ENCODE peak calls at places on chromosomes 3 and 15, in six cellular contexts. One of them, this sample, is unnamed.
A peak's percentile ranks its signal among the peaks of the same experiment; 100 is the strongest.

GRCh38 chr3:132180337-132180791 is 136.8 kb upstream of the ACP3 start:
- DNase-seq in prostate gland: peak; percentile 74
- DNase-seq in lung: no peak
- DNase-seq in left ventricle myocardium inferior: no peak
- DNase-seq in DND-41: peak; percentile 4
- DNase-seq in Peyer's patch: no peak
- DNase-seq in this sample: no peak

GRCh38 chr3:152232679-152233078 is 36.0 kb upstream of the MBNL1 start:
- DNase-seq in left ventricle myocardium inferior: no peak
- DNase-seq in DND-41: no peak
- DNase-seq in Peyer's patch: no peak
- DNase-seq in lung: no peak
- DNase-seq in prostate gland: no peak
- DNase-seq in this sample: no peak

GRCh38 chr3:65963787-65964707 is 74.7 kb downstream of the MAGI1 start:
- DNase-seq in Peyer's patch: no peak
- DNase-seq in prostate gland: no peak
- DNase-seq in DND-41: no peak
- DNase-seq in lung: no peak
- DNase-seq in left ventricle myocardium inferior: no peak
- DNase-seq in this sample: no peak

GRCh38 chr3:186241910-186242821 is 119.9 kb downstream of the DGKG start:
- DNase-seq in DND-41: peak; percentile 43
- DNase-seq in lung: peak; percentile 70
- DNase-seq in left ventricle myocardium inferior: peak; percentile 74
- DNase-seq in Peyer's patch: peak; percentile 87
- DNase-seq in prostate gland: peak; percentile 54
- DNase-seq in this sample: peak; percentile 90

GRCh38 chr15:28094732-28095521 is 4.2 kb downstream of the OCA2 start:
- DNase-seq in left ventricle myocardium inferior: no peak
- DNase-seq in lung: peak; percentile 81
- DNase-seq in DND-41: no peak
- DNase-seq in Peyer's patch: peak; percentile 86
- DNase-seq in prostate gland: peak; percentile 41
- DNase-seq in this sample: peak; percentile 61

GRCh38 chr3:84487296-84487695 is 471.5 kb upstream of the CADM2 start:
- DNase-seq in lung: no peak
- DNase-seq in Peyer's patch: no peak
- DNase-seq in left ventricle myocardium inferior: no peak
- DNase-seq in DND-41: no peak
- DNase-seq in prostate gland: no peak
- DNase-seq in this sample: no peak

GRCh38 chr3:1469687-1470086 is 376.9 kb downstream of the CNTN6 start:
- DNase-seq in lung: no peak
- DNase-seq in prostate gland: no peak
- DNase-seq in left ventricle myocardium inferior: no peak
- DNase-seq in DND-41: no peak
- DNase-seq in Peyer's patch: no peak
- DNase-seq in this sample: no peak

GRCh38 chr3:129975332-129976090 is 991 bp downstream of the TRH start:
- DNase-seq in lung: peak; percentile 43
- DNase-seq in left ventricle myocardium inferior: peak; percentile 23
- DNase-seq in prostate gland: no peak
- DNase-seq in DND-41: no peak
- DNase-seq in Peyer's patch: no peak
- DNase-seq in this sample: no peak

GRCh38 chr3:108103040-108103751 is 12.4 kb upstream of the CD47 start:
- DNase-seq in DND-41: no peak
- DNase-seq in Peyer's patch: no peak
- DNase-seq in prostate gland: no peak
- DNase-seq in left ventricle myocardium inferior: no peak
- DNase-seq in lung: no peak
- DNase-seq in this sample: no peak

GRCh38 chr3:114542359-114542758 is 248.5 kb downstream of the TIGIT start:
- DNase-seq in prostate gland: no peak
- DNase-seq in lung: no peak
- DNase-seq in left ventricle myocardium inferior: no peak
- DNase-seq in Peyer's patch: no peak
- DNase-seq in DND-41: no peak
- DNase-seq in this sample: no peak

GRCh38 chr3:27356976-27357375 is 12.2 kb downstream of the NEK10 start:
- DNase-seq in lung: no peak
- DNase-seq in left ventricle myocardium inferior: no peak
- DNase-seq in Peyer's patch: no peak
- DNase-seq in DND-41: no peak
- DNase-seq in prostate gland: no peak
- DNase-seq in this sample: no peak

GRCh38 chr3:143896486-143896885 is 48.2 kb upstream of the SLC9A9 start:
- DNase-seq in DND-41: no peak
- DNase-seq in prostate gland: no peak
- DNase-seq in Peyer's patch: no peak
- DNase-seq in left ventricle myocardium inferior: no peak
- DNase-seq in lung: no peak
- DNase-seq in this sample: no peak

GRCh38 chr15:85380860-85381535 is 595 bp downstream of the AKAP13 start:
- DNase-seq in lung: peak; percentile 32
- DNase-seq in Peyer's patch: peak; percentile 75
- DNase-seq in prostate gland: peak; percentile 28
- DNase-seq in left ventricle myocardium inferior: peak; percentile 59
- DNase-seq in DND-41: peak; percentile 60
- DNase-seq in this sample: peak; percentile 71

GRCh38 chr3:172410702-172411477 is 37.4 kb downstream of the GHSR start:
- DNase-seq in left ventricle myocardium inferior: no peak
- DNase-seq in prostate gland: no peak
- DNase-seq in DND-41: no peak
- DNase-seq in lung: no peak
- DNase-seq in Peyer's patch: no peak
- DNase-seq in this sample: no peak

GRCh38 chr15:43127752-43128151 is 5.6 kb upstream of the TMEM62 start:
- DNase-seq in left ventricle myocardium inferior: no peak
- DNase-seq in DND-41: no peak
- DNase-seq in lung: no peak
- DNase-seq in Peyer's patch: no peak
- DNase-seq in prostate gland: peak; percentile 42
- DNase-seq in this sample: no peak

GRCh38 chr15:78437107-78437761 is 782 bp upstream of the IREB2 start:
- DNase-seq in DND-41: no peak
- DNase-seq in left ventricle myocardium inferior: no peak
- DNase-seq in lung: no peak
- DNase-seq in Peyer's patch: no peak
- DNase-seq in prostate gland: no peak
- DNase-seq in this sample: no peak

GRCh38 chr3:189272500-189273119 is 100.8 kb downstream of the TPRG1 start:
- DNase-seq in DND-41: no peak
- DNase-seq in left ventricle myocardium inferior: no peak
- DNase-seq in Peyer's patch: no peak
- DNase-seq in lung: no peak
- DNase-seq in prostate gland: no peak
- DNase-seq in this sample: no peak
- TF ChIP-seq CTCF in DND-41: peak; percentile 60
- TF ChIP-seq CTCF in left ventricle myocardium inferior: no peak
- TF ChIP-seq CTCF in Peyer's patch: no peak
- TF ChIP-seq CTCF in lung: no peak
- TF ChIP-seq CTCF in prostate gland: peak; percentile 27
- TF ChIP-seq CTCF in this sample: peak; percentile 18

GRCh38 chr3:79002465-79003372 is 765.1 kb downstream of the ROBO1 start:
- DNase-seq in DND-41: no peak
- DNase-seq in prostate gland: no peak
- DNase-seq in Peyer's patch: no peak
- DNase-seq in lung: no peak
- DNase-seq in left ventricle myocardium inferior: no peak
- DNase-seq in this sample: no peak
- H3K4me1 ChIP-seq in DND-41: no peaks in the 10 kb centered on the region
- H3K4me1 ChIP-seq in prostate gland: no peaks in the 10 kb centered on the region
- H3K4me1 ChIP-seq in Peyer's patch: no peaks in the 10 kb centered on the region
- H3K4me1 ChIP-seq in lung: no peaks in the 10 kb centered on the region
- H3K4me1 ChIP-seq in left ventricle myocardium inferior: no peaks in the 10 kb centered on the region
- H3K4me1 ChIP-seq in this sample: peaks cover 4% of the 10 kb centered on the region

DNA sequence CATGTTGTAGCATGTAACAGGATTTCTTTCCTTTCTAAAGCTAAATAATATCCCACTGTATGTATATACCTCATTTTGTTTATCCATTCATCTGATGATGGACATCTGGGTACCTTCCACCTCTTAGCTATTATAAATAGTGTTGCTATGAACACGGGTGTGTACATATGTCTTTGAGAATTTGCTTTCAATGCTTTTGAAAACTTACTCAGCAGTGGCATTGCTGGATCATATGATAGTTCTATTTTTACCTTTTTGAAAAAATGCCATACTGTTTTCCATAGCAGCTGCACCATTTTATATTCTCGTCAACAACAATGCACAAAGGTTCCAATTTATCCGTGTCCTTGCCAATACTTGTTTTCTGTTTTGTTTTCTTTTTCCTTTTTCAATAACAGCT is 77.1 kb downstream of the PEAK1 start:
- DNase-seq in lung: no peak
- DNase-seq in left ventricle myocardium inferior: no peak
- DNase-seq in DND-41: no peak
- DNase-seq in Peyer's patch: no peak
- DNase-seq in prostate gland: no peak
- DNase-seq in this sample: no peak
- H3K27ac ChIP-seq in lung: no peak overlapping the region
- H3K27ac ChIP-seq in left ventricle myocardium inferior: no peak overlapping the region
- H3K27ac ChIP-seq in DND-41: no peak overlapping the region
- H3K27ac ChIP-seq in Peyer's patch: no peak overlapping the region
- H3K27ac ChIP-seq in prostate gland: no peak overlapping the region
- H3K27ac ChIP-seq in this sample: no peak overlapping the region

DNA sequence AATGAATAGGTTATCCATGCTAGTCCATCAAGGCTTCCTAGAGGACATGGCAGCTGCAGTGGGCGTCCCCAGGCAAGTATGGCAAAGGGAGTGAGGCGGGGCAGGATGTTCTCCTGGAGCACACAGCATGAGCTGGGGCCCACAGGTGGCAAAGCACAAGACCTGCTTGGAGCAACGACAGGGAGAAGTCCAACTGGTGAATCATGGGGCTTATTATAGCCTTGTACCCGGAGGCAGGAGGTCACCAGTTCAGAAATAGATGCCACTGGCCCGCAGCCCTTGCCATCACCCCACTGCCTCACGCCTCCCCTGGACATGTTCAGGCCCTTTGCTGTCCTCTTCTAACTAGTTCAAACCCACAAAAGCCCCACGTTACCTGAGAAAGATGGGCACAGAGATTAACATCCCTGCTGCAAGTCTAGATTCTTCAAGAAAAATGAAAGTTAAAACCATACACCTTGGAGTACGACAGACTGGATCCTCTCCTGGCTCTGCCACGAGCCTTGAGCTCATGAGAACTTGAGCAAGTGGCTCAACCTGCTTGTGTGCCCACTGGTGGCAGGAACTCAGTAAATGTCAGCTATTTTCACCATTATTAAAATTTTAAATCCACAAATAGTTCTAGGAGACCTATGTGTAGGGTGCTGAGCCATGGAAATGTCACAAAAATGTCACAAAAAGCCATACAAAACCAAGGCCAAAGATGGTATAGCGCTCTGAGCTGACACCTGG is 1.8 kb upstream of the SRGAP3 start:
- DNase-seq in Peyer's patch: no peak
- DNase-seq in prostate gland: no peak
- DNase-seq in DND-41: no peak
- DNase-seq in left ventricle myocardium inferior: peak; percentile 67
- DNase-seq in lung: no peak
- DNase-seq in this sample: peak; percentile 91
- TF ChIP-seq CTCF in Peyer's patch: no peak
- TF ChIP-seq CTCF in prostate gland: no peak
- TF ChIP-seq CTCF in DND-41: no peak
- TF ChIP-seq CTCF in left ventricle myocardium inferior: no peak
- TF ChIP-seq CTCF in lung: no peak
- TF ChIP-seq CTCF in this sample: peak; percentile 31

GRCh38 chr3:62369476-62369743 is 3.9 kb downstream of the FEZF2 start:
- DNase-seq in lung: no peak
- DNase-seq in prostate gland: no peak
- DNase-seq in left ventricle myocardium inferior: no peak
- DNase-seq in Peyer's patch: no peak
- DNase-seq in DND-41: no peak
- DNase-seq in this sample: no peak
- H3K4me1 ChIP-seq in lung: peaks cover 15% of the 10 kb centered on the region
- H3K4me1 ChIP-seq in prostate gland: peaks cover 3% of the 10 kb centered on the region
- H3K4me1 ChIP-seq in left ventricle myocardium inferior: peaks cover 64% of the 10 kb centered on the region
- H3K4me1 ChIP-seq in Peyer's patch: no peaks in the 10 kb centered on the region
- H3K4me1 ChIP-seq in DND-41: no peaks in the 10 kb centered on the region
- H3K4me1 ChIP-seq in this sample: peaks cover 8% of the 10 kb centered on the region

This sample was measured in psoas muscle.